ENCODE peak calls at places on chromosomes 6 and 20, in eight cellular contexts. Y is AG10803, D is IMR-90, S is dorsolateral prefrontal cortex, G is nephron progenitor cell, M is progenitor cell of endocrine pancreas, P is cardiac fibroblast, Z is neural progenitor cell. K is an unnamed sample.

GRCh38 chr6:90463359-90463758 is 123.5 kb downstream of the MAP3K7 start:
- DNase-seq in Y (no peak), D (no peak), S (no peak), G (no peak), M (no peak), P (no peak), Z (no peak), K (no peak)

GRCh38 chr20:58651823-58652605 is 931 bp downstream of the STX16 start:
- DNase-seq in Y (peak), D (peak), S (no peak), G (peak), M (no peak), P (peak), Z (peak), K (peak)

GRCh38 chr20:43766395-43766794 is 39.6 kb upstream of the GTSF1L start:
- DNase-seq in Y (no peak), D (no peak), S (peak), G (no peak), M (no peak), P (no peak), Z (no peak), K (no peak)

GRCh38 chr6:13006578-13007300 is 290.2 kb downstream of the PHACTR1 start:
- DNase-seq in Y (peak), D (no peak), S (no peak), G (no peak), M (no peak), P (peak), Z (no peak), K (peak)

GRCh38 chr20:5714261-5715041 is 35.8 kb upstream of the SHLD1 start:
- DNase-seq in Y (no peak), D (peak), S (no peak), G (peak), M (no peak), P (peak), Z (peak), K (peak)

GRCh38 chr6:109093732-109094131 is 914 bp downstream of the SESN1 start:
- DNase-seq in Y (no peak), D (peak), S (no peak), G (no peak), M (no peak), P (no peak), Z (peak), K (no peak)

GRCh38 chr6:7730003-7730402 is 4.1 kb downstream of the BMP6 start:
- DNase-seq in Y (no peak), D (no peak), S (no peak), G (no peak), M (no peak), P (no peak), Z (no peak), K (no peak)

GRCh38 chr20:32240220-32240619 is 32.5 kb downstream of the POFUT1 start:
- DNase-seq in Y (no peak), D (no peak), S (no peak), G (no peak), M (peak), P (no peak), Z (peak), K (no peak)

GRCh38 chr6:19268117-19268516 is 569.1 kb upstream of the ID4 start:
- DNase-seq in Y (no peak), D (no peak), S (no peak), G (no peak), M (no peak), P (no peak), Z (no peak), K (no peak)

GRCh38 chr6:160933256-160933655 is 58.3 kb upstream of the MAP3K4 start:
- DNase-seq in Y (no peak), D (no peak), S (peak), G (peak), M (no peak), P (no peak), Z (peak), K (no peak)

GRCh38 chr6:4620284-4621228 is 155.6 kb upstream of the CDYL start:
- DNase-seq in Y (no peak), D (no peak), S (no peak), G (no peak), M (no peak), P (no peak), Z (no peak), K (no peak)

GRCh38 chr20:33655164-33655563 is 7.0 kb upstream of the C20orf144 start:
- DNase-seq in Y (no peak), D (no peak), S (no peak), G (no peak), M (no peak), P (no peak), Z (no peak), K (no peak)

GRCh38 chr6:87848616-87849015 is 146.6 kb upstream of the AKIRIN2 start:
- DNase-seq in Y (no peak), D (no peak), S (no peak), G (no peak), M (no peak), P (peak), Z (no peak), K (no peak)

GRCh38 chr6:41682966-41683459 is 44.7 kb downstream of the MDFI start:
- DNase-seq in Y (no peak), D (no peak), S (no peak), G (no peak), M (no peak), P (peak), Z (no peak), K (no peak)

GRCh38 chr6:129329677-129330076 is 380.3 kb downstream of the ARHGAP18 start:
- DNase-seq in Y (no peak), D (no peak), S (no peak), G (no peak), M (no peak), P (no peak), Z (no peak), K (no peak)

GRCh38 chr6:28981391-28981832 is 23.7 kb downstream of the ZNF311 start:
- DNase-seq in Y (peak), D (peak), S (peak), G (peak), M (peak), P (peak), Z (peak), K (peak)

GRCh38 chr20:41672282-41672681 is 54.1 kb upstream of the CHD6 start:
- DNase-seq in Y (no peak), D (no peak), S (no peak), G (no peak), M (no peak), P (no peak), Z (no peak), K (no peak)

GRCh38 chr6:22043284-22043962 is 253.4 kb downstream of the PRL start:
- DNase-seq in Y (no peak), D (peak), S (no peak), G (no peak), M (no peak), P (peak), Z (no peak), K (no peak)

GRCh38 chr6:5435449-5435848 is 174.1 kb downstream of the FARS2 start:
- DNase-seq in Y (peak), D (peak), S (peak), G (no peak), M (no peak), P (peak), Z (no peak), K (peak)

GRCh38 chr6:113276631-113277030 is 580.5 kb upstream of the MARCKS start:
- DNase-seq in Y (no peak), D (no peak), S (no peak), G (no peak), M (no peak), P (peak), Z (no peak), K (no peak)

GRCh38 chr6:89121934-89122333 is 4.1 kb upstream of the SRSF12 start:
- DNase-seq in Y (no peak), D (no peak), S (no peak), G (no peak), M (no peak), P (no peak), Z (no peak), K (no peak)

GRCh38 chr6:26197736-26198625 is 110.8 kb downstream of the HFE start:
- DNase-seq in Y (no peak), D (peak), S (no peak), G (peak), M (no peak), P (peak), Z (peak), K (peak)

GRCh38 chr6:41489284-41489851 is 56.8 kb upstream of the FOXP4 start:
- DNase-seq in Y (peak), D (peak), S (no peak), G (peak), M (no peak), P (peak), Z (no peak), K (no peak)

GRCh38 chr6:34189806-34190503 is 44.1 kb upstream of the GRM4 start:
- DNase-seq in Y (no peak), D (no peak), S (no peak), G (no peak), M (no peak), P (no peak), Z (no peak), K (no peak)

GRCh38 chr20:43843096-43843964 is 71.3 kb upstream of the TOX2 start:
- DNase-seq in Y (peak), D (peak), S (no peak), G (no peak), M (no peak), P (peak), Z (no peak), K (peak)

GRCh38 chr6:53103993-53104675 is 38.9 kb downstream of the FBXO9 start:
- DNase-seq in Y (no peak), D (no peak), S (no peak), G (no peak), M (no peak), P (peak), Z (peak), K (peak)
- TF ChIP-seq CTCF in Y (no peak), D (no peak), S (peak), G (no peak), M (no peak), P (no peak), Z (peak), K (peak)

DNA sequence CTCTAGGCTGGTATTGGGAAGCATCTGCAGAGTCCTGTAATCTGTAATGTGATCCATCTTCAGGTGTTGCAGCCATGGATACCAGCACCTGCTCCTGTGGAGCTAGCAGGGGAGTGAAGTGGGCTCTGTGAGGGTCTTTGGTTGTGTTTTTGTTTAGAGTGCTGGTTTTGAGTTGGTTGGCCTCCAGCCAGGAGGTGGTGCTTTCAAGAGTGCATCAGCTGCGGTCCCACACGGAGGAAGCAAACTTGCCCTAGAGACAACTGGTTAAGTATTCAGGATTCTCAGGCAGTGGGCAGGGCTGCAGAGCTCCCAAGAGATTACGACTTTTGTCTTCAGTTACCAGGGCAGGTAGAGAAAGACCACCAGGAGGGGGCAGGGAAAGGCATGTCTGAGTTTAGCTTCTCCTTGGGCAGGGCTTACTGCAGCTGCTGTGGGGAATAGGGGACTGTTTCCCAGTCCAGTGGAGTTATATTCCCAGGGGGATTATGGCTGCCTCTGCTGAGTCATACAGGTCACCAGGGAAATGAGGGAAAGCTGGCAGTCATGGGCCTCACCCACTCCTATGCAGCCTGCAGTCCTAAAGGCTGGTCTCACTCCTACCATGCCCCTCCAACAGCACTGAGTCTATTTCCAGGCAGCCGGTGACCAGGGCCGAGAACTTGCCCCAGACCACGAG is 64.4 kb downstream of the TTI1 start:
- DNase-seq in Y (peak), D (no peak), S (no peak), G (no peak), M (no peak), P (no peak), Z (peak), K (no peak)
- TF ChIP-seq CTCF in Y (no peak), D (no peak), S (no peak), G (no peak), M (no peak), P (no peak), Z (no peak), K (no peak)

DNA sequence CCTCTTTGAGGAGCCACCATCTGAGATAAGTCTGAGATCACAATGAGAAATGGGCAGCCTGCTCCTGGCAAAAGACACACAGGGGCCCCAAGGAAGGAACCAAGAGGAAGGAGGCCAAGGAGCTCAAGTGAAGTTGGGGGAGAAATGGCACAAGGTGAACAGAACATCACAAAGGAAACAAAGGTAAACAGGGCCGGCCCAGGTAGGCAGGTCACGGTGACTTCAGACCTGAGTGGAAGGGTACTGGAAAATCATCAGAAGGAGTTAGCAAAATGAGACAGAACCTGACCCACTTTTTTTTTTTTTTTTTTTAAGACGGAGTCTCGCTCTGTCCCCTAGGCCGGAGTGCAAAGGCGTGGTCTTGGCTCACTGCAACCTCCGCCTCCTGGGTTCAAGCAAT is 11.3 kb downstream of the ZMYND8 start:
- DNase-seq in Y (no peak), D (no peak), S (no peak), G (no peak), M (no peak), P (no peak), Z (no peak), K (no peak)
- TF ChIP-seq CTCF in Y (no peak), D (no peak), S (no peak), G (no peak), M (no peak), P (no peak), Z (no peak), K (no peak)

GRCh38 chr6:169956580-169956979 is 205.2 kb downstream of the ERMARD start:
- DNase-seq in Y (no peak), D (no peak), S (no peak), G (no peak), M (no peak), P (no peak), Z (no peak), K (no peak)
- TF ChIP-seq CTCF in Y (no peak), D (no peak), S (no peak), G (no peak), M (no peak), P (no peak), Z (no peak), K (no peak)

DNA sequence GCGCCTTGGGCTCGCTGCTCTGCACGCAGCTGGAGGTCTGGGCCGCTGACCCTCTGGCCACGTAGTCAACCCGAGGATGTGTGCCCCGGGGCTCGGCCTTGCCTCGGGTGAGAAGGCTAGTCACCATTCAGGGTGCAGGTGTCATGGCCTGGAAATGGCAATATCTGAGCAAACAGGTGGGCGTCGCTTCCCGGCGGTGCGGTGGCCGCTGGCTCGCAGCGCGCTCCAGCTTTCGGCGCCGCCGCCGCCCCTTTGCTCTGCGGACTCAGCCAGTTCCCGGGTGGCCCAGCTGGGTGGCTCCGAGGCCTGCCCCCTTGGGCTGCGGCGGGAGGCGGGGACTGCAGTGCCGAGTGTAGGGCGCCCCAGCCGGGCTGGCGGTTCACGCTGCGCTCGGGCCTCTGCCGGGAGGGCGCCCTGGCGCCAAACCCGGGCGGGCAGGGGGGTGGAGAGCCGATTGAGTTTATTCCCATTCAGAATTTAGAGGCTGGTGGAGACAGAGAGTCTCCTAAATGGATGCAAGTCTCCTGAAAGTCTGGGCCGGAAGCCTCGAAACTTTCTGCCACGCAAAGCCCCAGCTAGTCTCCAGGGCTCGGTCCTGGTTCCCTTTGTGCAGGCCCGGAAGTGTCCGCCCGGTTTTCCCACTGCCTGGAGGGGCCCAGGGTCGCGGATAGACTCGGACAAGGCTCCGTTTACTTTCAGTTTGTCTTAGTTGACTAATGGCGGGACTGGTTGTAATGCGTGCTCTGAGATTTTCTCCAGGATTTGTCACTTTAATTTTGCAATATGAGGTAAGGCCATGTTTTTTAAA is 11.3 kb upstream of the TFAP2A start:
- DNase-seq in Y (peak), D (no peak), S (no peak), G (peak), M (no peak), P (no peak), Z (peak), K (peak)
- TF ChIP-seq CTCF in Y (no peak), D (no peak), S (no peak), G (no peak), M (no peak), P (no peak), Z (no peak), K (peak)

GRCh38 chr20:6940052-6940451 is 172.6 kb downstream of the BMP2 start:
- DNase-seq in Y (no peak), D (no peak), S (no peak), G (peak), M (no peak), P (peak), Z (peak), K (no peak)
- TF ChIP-seq CTCF in Y (peak), D (peak), S (peak), G (peak), M (peak), P (peak), Z (peak), K (no peak)

DNA sequence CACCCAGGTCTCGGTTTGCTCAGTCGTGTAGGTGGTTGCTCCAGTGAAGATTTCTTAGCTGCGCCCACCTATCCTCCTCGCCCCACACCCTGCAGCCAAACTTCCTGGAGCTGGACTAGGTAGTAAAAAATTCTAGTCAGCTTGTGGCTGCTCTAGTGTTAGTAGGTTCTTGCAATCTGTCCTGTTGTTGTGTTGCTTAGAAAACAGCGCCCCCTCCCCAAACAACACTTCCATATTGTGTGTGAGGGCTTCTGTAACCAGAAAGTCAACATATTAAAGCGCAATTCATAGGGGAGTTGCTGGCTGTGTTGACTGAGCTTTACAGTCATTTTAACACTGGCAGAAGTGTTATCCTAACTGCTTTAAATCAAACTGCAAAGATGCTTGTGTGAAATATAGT is 122.4 kb downstream of the ARID1B start:
- DNase-seq in Y (no peak), D (no peak), S (no peak), G (no peak), M (no peak), P (no peak), Z (no peak), K (no peak)
- TF ChIP-seq CTCF in Y (no peak), D (no peak), S (no peak), G (no peak), M (no peak), P (no peak), Z (peak), K (no peak)

DNA sequence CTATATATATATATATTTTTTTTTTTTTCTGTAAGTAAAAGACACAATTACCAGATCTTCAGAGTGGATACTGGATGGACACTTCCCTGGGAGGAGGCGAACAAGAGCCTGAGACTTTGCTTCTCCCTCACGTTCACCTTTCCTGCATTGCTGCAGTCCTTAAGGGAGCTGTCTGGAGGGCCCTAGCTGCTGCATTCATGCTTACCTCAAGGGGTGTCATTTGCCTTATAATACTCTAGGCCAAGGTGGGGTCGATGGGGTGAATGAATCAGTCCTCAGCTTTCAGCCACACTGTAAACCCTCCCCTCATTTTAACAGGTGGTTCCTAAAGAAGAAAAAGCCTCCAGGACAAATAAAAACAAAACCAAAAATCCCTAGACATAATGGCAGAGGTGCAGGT is 34.8 kb upstream of the CD83 start:
- DNase-seq in Y (no peak), D (no peak), S (no peak), G (no peak), M (no peak), P (no peak), Z (no peak), K (no peak)
- TF ChIP-seq CTCF in Y (no peak), D (no peak), S (no peak), G (no peak), M (no peak), P (no peak), Z (no peak), K (no peak)

GRCh38 chr20:39893013-39893685 is 795.9 kb downstream of the MAFB start:
- DNase-seq in Y (peak), D (peak), S (no peak), G (no peak), M (no peak), P (no peak), Z (no peak), K (no peak)
- TF ChIP-seq CTCF in Y (peak), D (peak), S (no peak), G (no peak), M (no peak), P (no peak), Z (peak), K (peak)

DNA sequence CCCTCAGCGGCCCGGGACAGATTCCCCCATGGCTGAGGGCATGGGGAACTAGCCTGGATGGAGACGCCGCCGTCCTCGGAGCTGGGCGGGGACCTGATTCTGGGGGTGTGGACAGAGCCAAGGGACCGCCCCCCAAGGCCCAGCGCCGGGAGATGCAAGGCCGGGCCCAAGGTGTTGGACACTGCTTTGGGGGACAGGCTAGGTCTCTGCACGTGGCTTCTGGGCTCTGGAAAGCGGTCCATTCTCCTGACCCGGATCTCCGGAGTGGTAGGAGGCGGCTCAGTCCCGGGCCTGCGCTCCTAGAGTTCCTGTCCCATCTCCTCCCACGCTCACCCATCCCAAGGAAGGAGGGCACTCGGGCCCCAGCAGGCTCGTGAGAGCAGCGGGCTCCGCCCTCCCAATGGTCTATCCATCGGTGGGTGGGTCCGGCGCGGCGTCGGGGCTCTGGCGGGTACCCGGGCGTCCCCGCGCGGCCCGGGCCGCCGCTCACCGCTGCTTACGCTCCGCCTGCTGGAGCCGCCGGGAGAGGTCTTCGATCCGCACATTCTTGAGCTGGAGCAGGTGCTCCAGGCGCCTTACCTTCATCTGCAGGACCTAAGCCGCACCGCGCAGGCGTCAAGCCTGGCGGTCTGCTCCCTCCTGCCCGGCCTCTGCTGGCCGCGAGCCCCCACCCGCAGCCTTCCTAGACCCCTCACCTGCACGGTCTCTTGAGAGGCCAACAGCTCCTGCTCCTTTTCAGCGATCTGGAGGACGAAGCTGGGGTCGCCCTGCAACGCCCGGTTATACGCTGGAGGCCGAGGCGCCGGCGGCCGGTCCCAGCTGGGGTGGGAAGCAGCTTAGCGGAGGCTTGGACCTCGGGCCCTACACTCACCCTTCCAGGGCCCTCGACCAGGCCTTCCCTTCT is 3.3 kb downstream of the SPEF1 start:
- DNase-seq in Y (peak), D (no peak), S (peak), G (peak), M (peak), P (peak), Z (peak), K (peak)
- TF ChIP-seq CTCF in Y (no peak), D (no peak), S (no peak), G (no peak), M (no peak), P (peak), Z (no peak), K (peak)